ENCODE peak calls at places on chromosomes 3 and 15, in five cellular contexts. K is HFF-Myc, G is GM06990, I is cardiac muscle cell, V is endothelial cell. O is an unnamed sample.
A peak's percentile ranks its signal among the peaks of the same experiment; 100 is the strongest.

GRCh38 chr15:53978248-53978906 is at the start of gene UNC13C:
- DNase-seq in G (peak; percentile 6), I (peak; percentile 68), K (no peak), V (peak; percentile 40), O (peak; percentile 3)

GRCh38 chr15:58761010-58761388 is 10.1 kb upstream of the MINDY2 start:
- DNase-seq in G (no peak), K (no peak), V (no peak), I (no peak), O (no peak)

GRCh38 chr3:122926811-122927210 is 100.8 kb downstream of the SEMA5B start:
- DNase-seq in I (no peak), K (no peak), G (no peak), V (no peak), O (no peak)

GRCh38 chr3:127196466-127197299 is 3.8 kb downstream of the PRR23E start:
- DNase-seq in G (no peak), K (no peak), I (no peak), V (no peak), O (no peak)

GRCh38 chr3:87706176-87706575 is 352.6 kb downstream of the CGGBP1 start:
- DNase-seq in V (no peak), K (no peak), I (no peak), G (no peak), O (no peak)

GRCh38 chr3:31732548-31732947 is 199.8 kb downstream of the STT3B start:
- DNase-seq in I (peak; percentile 37), K (no peak), G (no peak), V (no peak), O (no peak)

GRCh38 chr3:14467723-14468620 is 65.6 kb downstream of the SLC6A6 start:
- DNase-seq in G (no peak), V (peak; percentile 61), I (peak; percentile 59), K (no peak), O (no peak)

GRCh38 chr3:126934149-126934548 is 48.8 kb upstream of the PLXNA1 start:
- DNase-seq in I (peak; percentile 42), K (no peak), G (no peak), V (no peak), O (no peak)

GRCh38 chr15:41506796-41507341 is 6.8 kb downstream of the LTK start:
- DNase-seq in V (no peak), I (no peak), K (no peak), G (no peak), O (no peak)

GRCh38 chr15:60773255-60773654 is 294.3 kb upstream of the ICE2 start:
- DNase-seq in I (no peak), G (no peak), V (no peak), K (no peak), O (no peak)

GRCh38 chr3:14640157-14640562 is 11.4 kb upstream of the CCDC174 start:
- DNase-seq in I (no peak), G (no peak), K (no peak), V (no peak), O (no peak)

GRCh38 chr15:58737298-58737697 is 12.2 kb downstream of the ADAM10 start:
- DNase-seq in V (no peak), I (no peak), K (no peak), G (no peak), O (no peak)

GRCh38 chr3:11529281-11529680 is 114.4 kb downstream of the VGLL4 start:
- DNase-seq in V (no peak), I (no peak), G (no peak), K (no peak), O (no peak)

GRCh38 chr3:99543796-99544195 is 94.6 kb upstream of the COL8A1 start:
- DNase-seq in G (no peak), I (no peak), V (no peak), K (no peak), O (no peak)

GRCh38 chr15:100060276-100060926 is 281.4 kb downstream of the ADAMTS17 start:
- DNase-seq in V (no peak), K (no peak), G (no peak), I (no peak), O (no peak)

GRCh38 chr3:80060664-80061063 is 292.9 kb upstream of the ROBO1 start:
- DNase-seq in V (no peak), K (no peak), I (no peak), G (no peak), O (no peak)
- TF ChIP-seq CTCF in V (no peak), K (no peak), I (no peak), G (no peak), O (no peak)

GRCh38 chr15:55221090-55222011 is 24.6 kb upstream of the RSL24D1 start:
- DNase-seq in G (peak; percentile 50), V (no peak), I (peak; percentile 18), K (peak; percentile 50), O (no peak)
- TF ChIP-seq CTCF in G (no peak), V (no peak), I (no peak), K (no peak), O (no peak)

GRCh38 chr3:72069543-72069942 is 284.6 kb upstream of the PROK2 start:
- DNase-seq in V (no peak), I (no peak), G (no peak), K (no peak), O (no peak)

GRCh38 chr3:72070005-72070404 is 285.1 kb upstream of the PROK2 start:
- DNase-seq in I (no peak), G (no peak), V (no peak), K (no peak), O (no peak)

GRCh38 chr3:72071624-72072023 is 286.7 kb upstream of the PROK2 start:
- DNase-seq in I (no peak), V (no peak), K (no peak), G (no peak), O (no peak)

GRCh38 chr3:72065872-72066641 is 281.1 kb upstream of the PROK2 start:
- DNase-seq in I (no peak), V (no peak), K (no peak), G (no peak), O (no peak)

DNA sequence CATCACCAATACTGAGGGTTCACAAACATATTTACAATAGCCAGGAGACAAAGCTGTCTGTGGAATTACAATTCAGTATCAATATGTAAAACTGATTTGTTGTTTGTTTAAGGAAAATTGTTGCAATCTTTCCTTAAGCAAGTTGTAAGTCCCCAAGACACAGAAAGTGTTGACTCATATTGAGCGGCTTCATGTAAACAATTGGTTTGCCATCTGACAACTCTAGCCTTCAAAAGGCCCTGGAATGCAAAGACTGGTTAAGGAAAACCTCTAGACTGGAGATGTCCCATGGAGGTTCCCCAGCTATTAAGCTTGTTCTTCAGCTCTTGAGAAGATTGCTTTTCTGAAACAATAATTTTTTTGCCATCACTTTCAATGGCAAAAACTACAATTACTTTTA is 283.7 kb upstream of the PROK2 start:
- DNase-seq in G (no peak), K (no peak), I (no peak), V (no peak), O (no peak)
- TF ChIP-seq CTCF in G (no peak), K (no peak), I (no peak), V (no peak), O (no peak)

GRCh38 chr15:67180514-67181191 is 73.8 kb downstream of the AAGAB start:
- DNase-seq in G (no peak), I (no peak), V (no peak), K (no peak), O (no peak)
- TF ChIP-seq CTCF in G (no peak), I (peak; percentile 12), V (no peak), K (no peak), O (no peak)

DNA sequence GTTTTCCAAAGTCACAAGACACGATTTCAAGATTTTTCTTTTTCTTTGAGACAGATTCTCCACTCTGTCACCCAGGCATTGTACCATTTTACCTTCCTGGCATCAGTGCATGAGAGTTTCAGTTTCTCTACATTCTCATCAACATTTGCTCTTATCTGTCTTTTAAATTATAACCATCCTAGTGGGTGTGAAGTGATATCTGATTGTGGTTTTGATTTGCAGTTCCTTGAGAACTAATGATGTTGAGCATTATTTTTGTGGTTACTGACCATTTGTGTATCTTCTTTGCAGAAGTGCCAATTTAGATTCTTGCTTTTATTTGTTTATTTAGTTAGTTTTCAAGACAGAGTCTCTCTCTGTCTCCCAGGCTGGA is 41.2 kb downstream of the ADIPOQ start:
- DNase-seq in V (no peak), G (no peak), I (no peak), K (no peak), O (no peak)
- TF ChIP-seq CTCF in V (no peak), G (no peak), I (no peak), K (no peak), O (no peak)

O was measured in heart right ventricle.